ENCODE peak calls at places on chromosomes 1 and 21, in five cellular contexts. Z is CD8-positive, alpha-beta T cell; G is PC-9; K is colonic mucosa; X is fibroblast of lung. C is an unnamed sample. For H3K36me3, the result is how much of the 10 kb centered on the place peaks cover.

GRCh38 chr21:30638686-30639085 is 3.7 kb downstream of the KRTAP20-2 start:
- DNase-seq in Z (no peak), G (no peak), K (no peak), X (no peak), C (no peak)

GRCh38 chr1:206800411-206800810 is 28.1 kb upstream of the IL10 start:
- DNase-seq in Z (no peak), G (no peak), K (no peak), X (no peak), C (no peak)

GRCh38 chr1:183302452-183303324 is 115.5 kb downstream of the NMNAT2 start:
- DNase-seq in Z (no peak), G (no peak), K (no peak), X (no peak), C (no peak)

GRCh38 chr1:248670003-248670402 is 14.7 kb upstream of the OR2T27 start:
- DNase-seq in Z (no peak), G (no peak), K (no peak), X (peak), C (no peak)

GRCh38 chr1:40712405-40712944 is 21.0 kb downstream of the NFYC start:
- DNase-seq in Z (no peak), G (no peak), K (no peak), X (no peak), C (no peak)

GRCh38 chr1:113210248-113210647 is 137.2 kb downstream of the LRIG2 start:
- DNase-seq in Z (no peak), G (no peak), K (peak), X (no peak), C (no peak)

GRCh38 chr1:209367031-209367813 is 216.3 kb upstream of the CAMK1G start:
- DNase-seq in Z (no peak), G (no peak), K (no peak), X (peak), C (no peak)

GRCh38 chr21:36765229-36765628 is 66.3 kb downstream of the SIM2 start:
- DNase-seq in Z (no peak), G (no peak), K (no peak), X (no peak), C (no peak)

GRCh38 chr1:172671591-172671990 is 12.7 kb downstream of the FASLG start:
- DNase-seq in Z (no peak), G (no peak), K (no peak), X (no peak), C (peak)

GRCh38 chr1:156900019-156900718 is 6.7 kb downstream of the PEAR1 start:
- DNase-seq in Z (no peak), G (no peak), K (no peak), X (peak), C (no peak)

GRCh38 chr1:113129529-113130185 is 56.7 kb downstream of the LRIG2 start:
- DNase-seq in Z (no peak), G (no peak), K (no peak), X (no peak), C (no peak)

GRCh38 chr21:37087188-37087587 is 14.1 kb downstream of the TTC3 start:
- DNase-seq in Z (no peak), G (no peak), K (no peak), X (peak), C (peak)

GRCh38 chr21:29299906-29300546 is 1.3 kb downstream of the BACH1 start:
- DNase-seq in Z (peak), G (peak), K (peak), X (peak), C (peak)

GRCh38 chr1:21818661-21819060 is 6.6 kb downstream of the LDLRAD2 start:
- DNase-seq in Z (no peak), G (no peak), K (peak), X (no peak), C (no peak)

GRCh38 chr1:42807056-42807668 is 9.8 kb upstream of the ERMAP start:
- DNase-seq in Z (no peak), G (no peak), K (no peak), X (no peak), C (no peak)

DNA sequence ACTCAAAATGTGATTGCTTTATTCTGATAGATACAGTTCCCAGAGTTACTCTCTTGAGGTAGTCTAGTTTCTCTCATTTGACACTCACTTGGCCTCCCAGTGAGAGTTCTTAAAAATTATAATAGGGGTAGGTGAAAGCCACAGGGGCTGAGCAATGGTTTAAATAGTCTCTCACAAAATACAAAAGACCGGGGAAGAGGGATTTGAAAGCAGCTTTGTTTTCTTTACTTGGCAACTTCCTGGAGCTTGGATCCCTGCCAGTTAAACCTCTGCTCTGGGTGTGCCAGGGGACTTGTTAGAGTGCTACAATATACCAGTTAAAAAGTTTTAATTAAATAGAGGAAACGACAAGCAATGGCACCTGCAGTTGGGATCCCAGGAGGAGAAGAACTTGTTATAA is 31.7 kb downstream of the OR13G1 start:
- DNase-seq in Z (no peak), G (no peak), K (peak), X (no peak), C (no peak)
- H3K4me3 ChIP-seq in Z (no peak), G (no peak), K (no peak), X (no peak), C (no peak)

GRCh38 chr1:68788762-68789161 is 291.9 kb upstream of the DEPDC1 start:
- DNase-seq in Z (no peak), G (no peak), K (no peak), X (no peak), C (no peak)

GRCh38 chr1:68795956-68796355 is 299.1 kb upstream of the DEPDC1 start:
- DNase-seq in Z (no peak), G (no peak), K (no peak), X (no peak), C (no peak)

GRCh38 chr1:68796888-68797287 is 300.0 kb upstream of the DEPDC1 start:
- DNase-seq in Z (no peak), G (no peak), K (no peak), X (no peak), C (no peak)

GRCh38 chr1:68791800-68792199 is 294.9 kb upstream of the DEPDC1 start:
- DNase-seq in Z (no peak), G (no peak), K (no peak), X (no peak), C (no peak)
- TF ChIP-seq CTCF in Z (no peak), G (no peak), K (no peak), X (no peak), C (no peak)

GRCh38 chr21:44898011-44898493 is 22.6 kb downstream of the ITGB2 start:
- DNase-seq in Z (no peak), G (no peak), K (no peak), X (no peak), C (no peak)
- H3K36me3 ChIP-seq in Z (half or more), G (under half), K (under half), X (under half), C (under half)

DNA sequence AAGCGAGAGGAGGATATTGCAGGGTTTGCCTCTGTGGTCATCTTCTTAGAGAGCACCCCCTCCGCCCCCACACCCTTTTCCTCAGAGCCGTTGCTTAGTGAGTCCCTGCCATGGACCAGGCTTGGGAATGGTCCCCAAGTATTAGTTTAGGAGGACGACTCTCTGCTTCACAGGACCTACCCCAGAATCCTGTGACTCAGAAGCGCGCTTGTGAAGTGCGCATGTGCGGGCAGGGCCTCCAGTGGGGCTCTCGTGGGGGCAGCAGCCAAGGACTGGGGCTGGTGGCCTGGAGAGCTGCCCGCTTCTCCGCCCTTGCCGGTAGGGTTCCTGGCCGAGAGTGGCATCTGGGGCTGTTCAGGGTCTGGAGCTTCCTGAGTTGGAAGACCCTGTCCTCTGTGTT is 37.3 kb upstream of the HMGN1 start:
- DNase-seq in Z (peak), G (no peak), K (peak), X (peak), C (no peak)
- H3K4me3 ChIP-seq in Z (peak), G (no peak), K (peak), X (peak), C (peak)

DNA sequence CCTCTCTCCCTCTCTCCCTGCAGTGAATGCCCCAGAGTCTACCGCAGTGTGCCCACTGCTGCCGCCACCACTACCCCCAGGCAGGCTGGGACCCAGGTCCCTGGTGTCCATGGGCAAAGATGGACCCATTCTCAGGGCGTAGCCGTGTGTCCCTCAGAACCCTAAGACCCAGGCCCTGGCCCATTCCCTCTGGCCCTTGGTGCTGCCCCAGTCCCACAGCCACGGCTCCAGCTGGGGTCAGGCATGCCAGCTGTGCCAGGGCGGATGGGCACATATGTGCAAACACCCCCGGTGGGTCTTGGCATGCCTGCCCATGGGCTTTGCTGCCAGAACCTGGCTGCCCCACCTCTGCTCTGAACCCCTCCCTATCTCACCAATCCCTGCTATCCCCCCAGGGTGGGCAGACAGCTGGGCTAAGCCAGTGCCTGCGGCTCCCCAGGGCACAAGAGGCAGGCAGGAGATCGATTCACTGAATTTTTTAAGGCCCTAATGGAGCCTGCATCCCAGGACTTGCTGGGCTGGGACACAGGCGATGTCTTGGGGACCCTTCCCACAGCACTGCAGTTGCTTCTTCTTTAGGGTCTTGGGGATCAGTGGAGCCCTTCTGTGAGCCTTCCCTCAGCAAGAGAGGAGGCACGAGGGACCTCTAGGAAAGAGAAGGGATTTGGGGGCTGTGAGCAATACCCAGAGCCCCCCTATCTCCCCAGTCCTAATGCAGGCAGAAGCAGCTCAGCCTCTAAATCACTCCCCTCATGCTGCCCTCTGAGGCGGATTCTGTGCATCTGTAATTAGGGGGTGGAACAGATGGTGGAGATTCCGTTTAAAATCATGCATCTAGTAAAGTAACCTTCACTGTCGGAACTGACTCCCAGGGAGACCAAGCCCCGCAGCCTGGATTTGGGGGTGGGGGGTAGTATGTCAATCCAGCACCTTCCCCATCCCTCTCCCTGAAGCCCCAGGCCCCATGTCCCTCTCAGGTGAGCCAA is 10.3 kb downstream of the AHDC1 start:
- DNase-seq in Z (no peak), G (no peak), K (no peak), X (no peak), C (no peak)
- TF ChIP-seq CTCF in Z (no peak), G (no peak), K (no peak), X (no peak), C (no peak)

DNA sequence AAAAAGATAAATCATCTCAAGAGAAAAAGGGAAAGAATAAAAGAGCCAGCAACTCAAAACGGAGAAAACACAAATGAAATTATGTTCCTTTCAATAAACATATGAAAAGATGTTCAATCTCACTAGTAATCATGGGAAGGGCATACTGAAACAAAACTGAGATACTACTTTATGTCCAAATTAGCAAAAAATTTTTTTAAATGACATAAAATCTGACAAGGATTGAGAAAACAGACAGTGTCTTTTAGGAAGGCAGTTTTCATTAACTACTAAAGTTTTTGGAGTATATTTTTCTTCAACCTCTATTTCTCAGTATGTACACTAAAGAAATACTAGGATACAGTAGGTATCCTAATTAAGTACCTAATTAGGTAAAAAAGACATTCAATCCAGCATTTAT is 73.3 kb downstream of the ARID4B start:
- DNase-seq in Z (no peak), G (no peak), K (no peak), X (no peak), C (no peak)
- H3K36me3 ChIP-seq in Z (under half), G (under half), K (under half), X (under half), C (under half)

DNA sequence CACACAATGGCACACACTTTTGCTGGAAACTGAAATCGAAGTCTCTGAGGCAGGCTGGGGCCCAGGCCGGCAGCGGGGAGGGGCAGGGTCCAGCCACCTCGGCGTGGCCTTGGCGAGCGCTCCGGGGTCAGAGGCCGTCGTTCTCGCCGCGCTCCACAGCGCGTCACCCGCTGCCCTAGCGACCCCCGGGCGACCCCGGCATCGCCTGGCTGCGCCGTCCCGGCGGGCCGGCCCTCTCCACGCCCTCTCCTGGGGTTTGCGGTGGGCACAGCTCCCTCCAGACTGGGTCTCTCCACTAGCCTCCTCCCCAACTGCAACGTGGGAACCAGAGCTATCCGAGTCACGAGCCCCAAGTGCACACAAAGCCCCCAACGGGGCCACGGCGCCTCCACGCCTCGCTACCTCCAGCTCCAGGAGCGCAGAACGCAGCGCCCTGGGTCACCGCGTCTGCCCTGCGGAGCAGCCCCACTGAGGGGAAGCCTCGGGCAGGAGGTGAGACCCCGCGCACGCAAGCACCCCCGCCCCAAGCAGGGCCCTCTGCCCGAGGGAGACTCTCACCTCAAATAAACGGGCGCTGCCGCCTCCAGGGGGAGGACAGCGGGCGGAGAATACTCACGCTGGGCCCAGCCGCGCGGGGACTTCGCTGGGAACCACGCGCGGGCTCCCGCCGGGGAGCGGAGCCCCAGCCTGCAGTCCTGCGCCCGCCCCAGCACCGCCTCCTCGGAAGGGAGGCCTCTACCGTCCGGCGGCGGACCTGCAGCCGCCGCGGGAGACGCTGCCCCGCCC is 134.0 kb upstream of the BARHL2 start:
- DNase-seq in Z (peak), G (peak), K (peak), X (peak), C (peak)
- H3K4me3 ChIP-seq in Z (peak), G (peak), K (peak), X (peak), C (peak)

GRCh38 chr1:53317651-53318539 is 10.0 kb downstream of the LRP8 start:
- DNase-seq in Z (no peak), G (no peak), K (no peak), X (no peak), C (no peak)

GRCh38 chr1:53314606-53315005 is 13.3 kb downstream of the LRP8 start:
- DNase-seq in Z (no peak), G (no peak), K (no peak), X (no peak), C (no peak)

GRCh38 chr1:53316742-53317650 is 10.9 kb downstream of the LRP8 start:
- DNase-seq in Z (no peak), G (no peak), K (no peak), X (no peak), C (no peak)

GRCh38 chr1:53315456-53316048 is 12.3 kb downstream of the LRP8 start:
- DNase-seq in Z (no peak), G (no peak), K (no peak), X (no peak), C (no peak)

GRCh38 chr1:53316058-53316741 is 11.7 kb downstream of the LRP8 start:
- DNase-seq in Z (no peak), G (no peak), K (no peak), X (no peak), C (no peak)
- TF ChIP-seq CTCF in Z (no peak), G (no peak), K (no peak), X (no peak), C (peak)

GRCh38 chr1:167408355-167408754 is 110.0 kb downstream of the CD247 start:
- DNase-seq in Z (no peak), G (no peak), K (no peak), X (no peak), C (no peak)

GRCh38 chr1:167401260-167401873 is 117.0 kb downstream of the CD247 start:
- DNase-seq in Z (peak), G (peak), K (peak), X (peak), C (no peak)

GRCh38 chr1:167409183-167409582 is 109.1 kb downstream of the CD247 start:
- DNase-seq in Z (no peak), G (no peak), K (no peak), X (no peak), C (no peak)

GRCh38 chr1:167404161-167404888 is 114.0 kb downstream of the CD247 start:
- DNase-seq in Z (no peak), G (no peak), K (no peak), X (no peak), C (no peak)

DNA sequence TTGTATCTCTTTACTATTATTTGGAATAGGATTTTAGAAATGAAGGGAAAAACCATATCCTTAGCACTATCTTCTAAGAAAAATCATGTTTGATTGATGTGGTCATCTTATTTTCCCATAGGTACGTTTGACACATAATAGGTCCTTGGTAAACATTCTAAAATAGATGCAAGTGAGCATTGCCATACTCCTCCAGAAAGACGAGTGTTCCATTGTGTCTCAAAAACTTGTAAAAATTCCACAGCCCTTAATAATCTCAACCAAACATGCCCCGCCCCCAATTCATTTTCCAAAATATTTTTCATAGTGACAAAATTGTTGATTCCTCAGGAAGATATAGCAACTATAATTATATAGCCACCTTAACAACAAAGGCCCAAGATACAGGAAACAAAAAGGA is 113.4 kb downstream of the CD247 start:
- DNase-seq in Z (no peak), G (no peak), K (no peak), X (no peak), C (no peak)
- H3K36me3 ChIP-seq in Z (under half), G (under half), K (under half), X (under half), C (under half)